ENCODE peak calls at places on chromosome 6, in ten cellular contexts. One of them, this sample, is unnamed.

GRCh38 chr6:3281669-3282460 is 23.1 kb downstream of the PSMG4 start:
- DNase-seq in cardiac muscle cell: peak; percentile 88
- DNase-seq in A549: peak; percentile 47
- DNase-seq in HL-60: no peak
- DNase-seq in stomach: no peak
- DNase-seq in OCI-LY7: no peak
- DNase-seq in HCT116: no peak
- DNase-seq in CD8-positive, alpha-beta T cell: no peak
- DNase-seq in psoas muscle: peak; percentile 41
- DNase-seq in left lung: no peak
- DNase-seq in this sample: no peak

GRCh38 chr6:170129691-170130171 is 161.1 kb downstream of the DLL1 start:
- DNase-seq in left lung: peak; percentile 30
- DNase-seq in HL-60: no peak
- DNase-seq in A549: no peak
- DNase-seq in psoas muscle: peak; percentile 65
- DNase-seq in stomach: peak; percentile 82
- DNase-seq in HCT116: no peak
- DNase-seq in CD8-positive, alpha-beta T cell: no peak
- DNase-seq in OCI-LY7: no peak
- DNase-seq in cardiac muscle cell: peak; percentile 38
- DNase-seq in this sample: no peak

GRCh38 chr6:41051873-41052272 is 1.1 kb upstream of the APOBEC2 start:
- DNase-seq in CD8-positive, alpha-beta T cell: no peak
- DNase-seq in psoas muscle: no peak
- DNase-seq in left lung: no peak
- DNase-seq in HL-60: no peak
- DNase-seq in A549: no peak
- DNase-seq in cardiac muscle cell: no peak
- DNase-seq in stomach: no peak
- DNase-seq in HCT116: no peak
- DNase-seq in OCI-LY7: peak; percentile 62
- DNase-seq in this sample: no peak

GRCh38 chr6:80639243-80639642 is 532.8 kb downstream of the BCKDHB start:
- DNase-seq in left lung: no peak
- DNase-seq in HL-60: no peak
- DNase-seq in CD8-positive, alpha-beta T cell: no peak
- DNase-seq in psoas muscle: no peak
- DNase-seq in cardiac muscle cell: no peak
- DNase-seq in OCI-LY7: no peak
- DNase-seq in stomach: no peak
- DNase-seq in A549: peak; percentile 19
- DNase-seq in HCT116: no peak
- DNase-seq in this sample: no peak

GRCh38 chr6:108781419-108782110 is 66.7 kb upstream of the ARMC2 start:
- DNase-seq in OCI-LY7: no peak
- DNase-seq in CD8-positive, alpha-beta T cell: peak; percentile 8
- DNase-seq in A549: no peak
- DNase-seq in stomach: no peak
- DNase-seq in HL-60: no peak
- DNase-seq in HCT116: no peak
- DNase-seq in left lung: no peak
- DNase-seq in cardiac muscle cell: no peak
- DNase-seq in psoas muscle: no peak
- DNase-seq in this sample: no peak

GRCh38 chr6:36542041-36542440 is 5.2 kb downstream of the STK38 start:
- DNase-seq in CD8-positive, alpha-beta T cell: no peak
- DNase-seq in A549: no peak
- DNase-seq in psoas muscle: no peak
- DNase-seq in HCT116: no peak
- DNase-seq in HL-60: no peak
- DNase-seq in stomach: no peak
- DNase-seq in cardiac muscle cell: no peak
- DNase-seq in left lung: no peak
- DNase-seq in OCI-LY7: no peak
- DNase-seq in this sample: no peak

GRCh38 chr6:14384175-14384949 is 266.8 kb downstream of the CD83 start:
- DNase-seq in HL-60: no peak
- DNase-seq in A549: no peak
- DNase-seq in psoas muscle: no peak
- DNase-seq in left lung: no peak
- DNase-seq in stomach: no peak
- DNase-seq in OCI-LY7: no peak
- DNase-seq in cardiac muscle cell: no peak
- DNase-seq in HCT116: no peak
- DNase-seq in CD8-positive, alpha-beta T cell: no peak
- DNase-seq in this sample: no peak

GRCh38 chr6:160104821-160105517 is 16.6 kb upstream of the SLC22A1 start:
- DNase-seq in stomach: no peak
- DNase-seq in cardiac muscle cell: no peak
- DNase-seq in A549: peak; percentile 11
- DNase-seq in CD8-positive, alpha-beta T cell: no peak
- DNase-seq in psoas muscle: no peak
- DNase-seq in OCI-LY7: no peak
- DNase-seq in left lung: no peak
- DNase-seq in HL-60: no peak
- DNase-seq in HCT116: no peak
- DNase-seq in this sample: no peak

GRCh38 chr6:154247119-154247814 is 109.3 kb downstream of the IPCEF1 start:
- DNase-seq in HCT116: no peak
- DNase-seq in CD8-positive, alpha-beta T cell: no peak
- DNase-seq in stomach: no peak
- DNase-seq in cardiac muscle cell: no peak
- DNase-seq in OCI-LY7: no peak
- DNase-seq in A549: no peak
- DNase-seq in psoas muscle: no peak
- DNase-seq in left lung: no peak
- DNase-seq in HL-60: no peak
- DNase-seq in this sample: no peak

GRCh38 chr6:107334026-107334425 is 125.3 kb downstream of the PDSS2 start:
- DNase-seq in CD8-positive, alpha-beta T cell: no peak
- DNase-seq in OCI-LY7: no peak
- DNase-seq in left lung: no peak
- DNase-seq in A549: no peak
- DNase-seq in cardiac muscle cell: no peak
- DNase-seq in psoas muscle: no peak
- DNase-seq in HCT116: no peak
- DNase-seq in HL-60: no peak
- DNase-seq in stomach: no peak
- DNase-seq in this sample: no peak

GRCh38 chr6:107331409-107332386 is 127.7 kb downstream of the PDSS2 start:
- DNase-seq in HCT116: no peak
- DNase-seq in A549: no peak
- DNase-seq in HL-60: no peak
- DNase-seq in left lung: no peak
- DNase-seq in cardiac muscle cell: no peak
- DNase-seq in psoas muscle: no peak
- DNase-seq in stomach: no peak
- DNase-seq in CD8-positive, alpha-beta T cell: no peak
- DNase-seq in OCI-LY7: no peak
- DNase-seq in this sample: no peak

GRCh38 chr6:107333491-107333890 is 125.9 kb downstream of the PDSS2 start:
- DNase-seq in HL-60: no peak
- DNase-seq in cardiac muscle cell: no peak
- DNase-seq in stomach: no peak
- DNase-seq in OCI-LY7: no peak
- DNase-seq in CD8-positive, alpha-beta T cell: no peak
- DNase-seq in left lung: no peak
- DNase-seq in psoas muscle: no peak
- DNase-seq in A549: no peak
- DNase-seq in HCT116: no peak
- DNase-seq in this sample: no peak

GRCh38 chr6:107340881-107341280 is 118.5 kb downstream of the PDSS2 start:
- DNase-seq in HCT116: no peak
- DNase-seq in left lung: no peak
- DNase-seq in CD8-positive, alpha-beta T cell: no peak
- DNase-seq in A549: no peak
- DNase-seq in stomach: no peak
- DNase-seq in cardiac muscle cell: no peak
- DNase-seq in psoas muscle: no peak
- DNase-seq in HL-60: no peak
- DNase-seq in OCI-LY7: no peak
- DNase-seq in this sample: no peak

DNA sequence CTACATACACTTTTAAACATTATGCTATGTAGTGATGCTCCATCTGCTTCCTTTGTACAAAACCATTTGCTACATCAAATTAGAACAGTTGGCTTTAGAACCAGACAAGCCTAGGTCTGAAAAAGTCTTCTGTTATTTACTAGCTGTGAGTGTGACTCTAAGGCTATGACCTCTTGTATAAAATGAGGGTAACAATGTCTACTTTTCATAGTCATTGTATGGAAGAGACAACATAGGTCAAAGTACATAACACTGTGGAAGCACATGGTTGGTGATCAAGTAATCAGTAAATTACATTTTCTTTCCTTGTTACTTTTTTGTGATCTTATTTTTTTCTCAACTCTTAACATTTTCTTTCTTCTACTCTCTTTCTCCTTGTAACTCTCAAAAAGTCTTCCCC is 122.0 kb downstream of the PDSS2 start:
- DNase-seq in stomach: no peak
- DNase-seq in cardiac muscle cell: no peak
- DNase-seq in left lung: no peak
- DNase-seq in HL-60: no peak
- DNase-seq in HCT116: no peak
- DNase-seq in CD8-positive, alpha-beta T cell: no peak
- DNase-seq in OCI-LY7: no peak
- DNase-seq in A549: no peak
- DNase-seq in psoas muscle: no peak
- DNase-seq in this sample: no peak
- TF ChIP-seq CTCF in stomach: no peak
- TF ChIP-seq CTCF in cardiac muscle cell: no peak
- TF ChIP-seq CTCF in left lung: no peak
- TF ChIP-seq CTCF in HL-60: no peak
- TF ChIP-seq CTCF in HCT116: no peak
- TF ChIP-seq CTCF in CD8-positive, alpha-beta T cell: no peak
- TF ChIP-seq CTCF in OCI-LY7: no peak
- TF ChIP-seq CTCF in A549: no peak
- TF ChIP-seq CTCF in psoas muscle: no peak
- TF ChIP-seq CTCF in this sample: no peak

GRCh38 chr6:97394160-97394748 is 111.2 kb upstream of the MMS22L start:
- DNase-seq in HL-60: peak; percentile 20
- DNase-seq in left lung: no peak
- DNase-seq in HCT116: peak; percentile 64
- DNase-seq in psoas muscle: no peak
- DNase-seq in stomach: peak; percentile 36
- DNase-seq in cardiac muscle cell: peak; percentile 68
- DNase-seq in OCI-LY7: peak; percentile 66
- DNase-seq in A549: peak; percentile 55
- DNase-seq in CD8-positive, alpha-beta T cell: peak; percentile 39
- DNase-seq in this sample: peak; percentile 54
- TF ChIP-seq CTCF in HL-60: peak; percentile 87
- TF ChIP-seq CTCF in left lung: peak; percentile 72
- TF ChIP-seq CTCF in HCT116: peak; percentile 82
- TF ChIP-seq CTCF in psoas muscle: peak; percentile 92
- TF ChIP-seq CTCF in stomach: peak; percentile 76
- TF ChIP-seq CTCF in cardiac muscle cell: peak; percentile 85
- TF ChIP-seq CTCF in OCI-LY7: peak; percentile 96
- TF ChIP-seq CTCF in A549: peak; percentile 76
- TF ChIP-seq CTCF in CD8-positive, alpha-beta T cell: peak; percentile 96
- TF ChIP-seq CTCF in this sample: peak; percentile 80

GRCh38 chr6:69867075-69867911 is 937 bp downstream of the COL19A1 start:
- DNase-seq in HCT116: no peak
- DNase-seq in CD8-positive, alpha-beta T cell: peak; percentile 65
- DNase-seq in left lung: peak; percentile 34
- DNase-seq in HL-60: no peak
- DNase-seq in A549: peak; percentile 5
- DNase-seq in cardiac muscle cell: peak; percentile 39
- DNase-seq in OCI-LY7: peak; percentile 79
- DNase-seq in psoas muscle: peak; percentile 64
- DNase-seq in stomach: peak; percentile 62
- DNase-seq in this sample: peak; percentile 71

GRCh38 chr6:69868961-69869360 is 2.6 kb downstream of the COL19A1 start:
- DNase-seq in A549: no peak
- DNase-seq in stomach: no peak
- DNase-seq in CD8-positive, alpha-beta T cell: no peak
- DNase-seq in OCI-LY7: no peak
- DNase-seq in HCT116: no peak
- DNase-seq in psoas muscle: no peak
- DNase-seq in HL-60: no peak
- DNase-seq in cardiac muscle cell: no peak
- DNase-seq in left lung: no peak
- DNase-seq in this sample: no peak

GRCh38 chr6:69865126-69865525 is 1.2 kb upstream of the COL19A1 start:
- DNase-seq in cardiac muscle cell: peak; percentile 63
- DNase-seq in HL-60: no peak
- DNase-seq in HCT116: no peak
- DNase-seq in psoas muscle: no peak
- DNase-seq in A549: no peak
- DNase-seq in stomach: no peak
- DNase-seq in CD8-positive, alpha-beta T cell: no peak
- DNase-seq in OCI-LY7: no peak
- DNase-seq in left lung: no peak
- DNase-seq in this sample: no peak

GRCh38 chr6:69868252-69868804 is 2.0 kb downstream of the COL19A1 start:
- DNase-seq in A549: no peak
- DNase-seq in psoas muscle: no peak
- DNase-seq in OCI-LY7: no peak
- DNase-seq in CD8-positive, alpha-beta T cell: no peak
- DNase-seq in left lung: no peak
- DNase-seq in cardiac muscle cell: no peak
- DNase-seq in HL-60: no peak
- DNase-seq in stomach: no peak
- DNase-seq in HCT116: no peak
- DNase-seq in this sample: no peak

DNA sequence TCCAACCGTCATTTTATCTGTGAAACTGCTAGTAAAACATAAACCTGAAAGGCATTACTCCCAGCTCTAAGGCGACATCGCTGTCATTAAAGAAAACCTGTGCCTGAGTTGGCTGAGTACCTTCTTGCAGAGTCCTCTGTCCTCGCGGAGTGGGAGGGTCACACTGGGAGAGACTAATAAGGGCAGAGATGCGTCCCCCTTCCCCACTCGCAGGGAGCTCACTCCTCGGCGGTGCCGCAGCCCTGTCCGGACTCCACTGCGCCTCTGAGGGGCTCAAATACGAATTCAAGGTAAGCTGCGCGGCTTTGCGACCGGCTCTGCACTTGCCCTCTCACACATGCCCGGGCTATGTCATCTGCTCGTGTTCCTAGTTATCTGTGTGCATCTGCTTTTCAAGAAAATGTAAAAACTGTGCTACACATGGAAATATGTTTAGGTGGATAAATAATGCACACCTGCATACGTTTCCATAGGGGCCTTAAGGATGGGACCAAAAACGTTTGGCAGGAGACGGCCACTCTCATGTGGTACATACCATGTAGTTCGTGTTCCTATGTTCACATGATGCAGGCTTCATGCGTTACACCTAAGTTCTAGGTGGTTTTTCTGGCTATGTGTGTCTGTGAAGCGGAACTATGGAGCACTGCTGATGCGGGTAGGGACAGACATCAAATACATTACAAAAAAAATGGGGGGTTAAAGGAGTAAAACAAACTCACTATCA is at the start of gene COL19A1:
- DNase-seq in HCT116: no peak
- DNase-seq in HL-60: no peak
- DNase-seq in psoas muscle: peak; percentile 24
- DNase-seq in left lung: no peak
- DNase-seq in stomach: no peak
- DNase-seq in cardiac muscle cell: no peak
- DNase-seq in CD8-positive, alpha-beta T cell: peak; percentile 25
- DNase-seq in A549: no peak
- DNase-seq in OCI-LY7: peak; percentile 41
- DNase-seq in this sample: peak; percentile 43
- TF ChIP-seq CTCF in HCT116: no peak
- TF ChIP-seq CTCF in HL-60: no peak
- TF ChIP-seq CTCF in psoas muscle: no peak
- TF ChIP-seq CTCF in left lung: no peak
- TF ChIP-seq CTCF in stomach: no peak
- TF ChIP-seq CTCF in cardiac muscle cell: no peak
- TF ChIP-seq CTCF in CD8-positive, alpha-beta T cell: no peak
- TF ChIP-seq CTCF in A549: no peak
- TF ChIP-seq CTCF in OCI-LY7: no peak
- TF ChIP-seq CTCF in this sample: no peak

GRCh38 chr6:136378888-136379287 is 89.2 kb upstream of the BCLAF1 start:
- DNase-seq in HCT116: no peak
- DNase-seq in HL-60: no peak
- DNase-seq in cardiac muscle cell: no peak
- DNase-seq in OCI-LY7: no peak
- DNase-seq in stomach: no peak
- DNase-seq in psoas muscle: no peak
- DNase-seq in left lung: no peak
- DNase-seq in A549: no peak
- DNase-seq in CD8-positive, alpha-beta T cell: no peak
- DNase-seq in this sample: no peak
- TF ChIP-seq CTCF in HCT116: no peak
- TF ChIP-seq CTCF in HL-60: no peak
- TF ChIP-seq CTCF in cardiac muscle cell: no peak
- TF ChIP-seq CTCF in OCI-LY7: no peak
- TF ChIP-seq CTCF in stomach: no peak
- TF ChIP-seq CTCF in psoas muscle: no peak
- TF ChIP-seq CTCF in left lung: no peak
- TF ChIP-seq CTCF in A549: peak; percentile 20
- TF ChIP-seq CTCF in CD8-positive, alpha-beta T cell: no peak
- TF ChIP-seq CTCF in this sample: peak; percentile 22